ENCODE peak calls at places on chromosomes 16 and 17, in nine cellular contexts. D is transverse colon, R is sigmoid colon, P is H54, I is heart left ventricle, O is GM12892, V is prostate gland, Z is stomach, T is IMR-90. E is an unnamed sample.

GRCh38 chr17:13421581-13421980 is 180.1 kb downstream of the HS3ST3A1 start:
- DNase-seq in R (no peak), P (no peak), Z (no peak), D (no peak), V (no peak), T (no peak), O (no peak), I (no peak), E (no peak)

GRCh38 chr17:39208136-39208535 is 8.1 kb downstream of the RPL19 start:
- DNase-seq in D (no peak), I (no peak), V (no peak), O (no peak), P (no peak), R (no peak), Z (no peak), T (peak; percentile 53), E (no peak)

GRCh38 chr17:40542562-40543411 is 22.5 kb downstream of the CCR7 start:
- DNase-seq in Z (peak; percentile 49), R (peak; percentile 98), P (no peak), O (no peak), D (peak; percentile 73), T (peak; percentile 99), I (peak; percentile 83), V (no peak), E (peak; percentile 59)

GRCh38 chr16:86497551-86498021 is 12.7 kb upstream of the FOXF1 start:
- DNase-seq in V (no peak), D (no peak), Z (no peak), T (no peak), I (no peak), P (no peak), R (peak; percentile 72), O (no peak), E (no peak)

GRCh38 chr17:9887521-9887920 is 17.6 kb downstream of the RCVRN start:
- DNase-seq in T (no peak), Z (no peak), R (no peak), O (no peak), D (no peak), I (no peak), V (no peak), P (no peak), E (no peak)

GRCh38 chr16:3264137-3265036 is 8.0 kb upstream of the MEFV start:
- DNase-seq in D (peak; percentile 97), I (peak; percentile 97), V (peak; percentile 96), T (peak; percentile 96), O (peak; percentile 92), P (peak; percentile 98), R (peak; percentile 99), Z (peak; percentile 95), E (peak; percentile 93)

GRCh38 chr17:6430769-6431168 is 4.2 kb downstream of the AIPL1 start:
- DNase-seq in D (no peak), R (no peak), V (no peak), Z (no peak), O (no peak), I (no peak), T (no peak), P (no peak), E (no peak)

GRCh38 chr17:48384164-48384563 is 45.9 kb downstream of the SKAP1 start:
- DNase-seq in V (no peak), O (no peak), D (no peak), I (no peak), P (no peak), T (no peak), R (no peak), Z (no peak), E (no peak)

GRCh38 chr17:61398721-61399130 is 917 bp upstream of the TBX2 start:
- DNase-seq in O (no peak), V (no peak), T (peak; percentile 28), Z (no peak), D (no peak), P (no peak), R (no peak), I (no peak), E (no peak)

GRCh38 chr16:53541326-53541725 is 38.3 kb upstream of the AKTIP start:
- DNase-seq in T (peak; percentile 34), Z (no peak), V (no peak), O (no peak), D (no peak), I (no peak), R (no peak), P (no peak), E (no peak)

GRCh38 chr17:45052052-45052772 is 780 bp upstream of the DCAKD start:
- DNase-seq in Z (peak; percentile 53), I (peak; percentile 38), D (peak; percentile 68), V (peak; percentile 19), R (peak; percentile 80), O (no peak), T (no peak), P (no peak), E (no peak)
- TF ChIP-seq POLR2A in Z (no peak), I (peak; percentile 38), D (peak; percentile 66), V (peak; percentile 80), R (peak; percentile 34), O (no peak), T (no peak), P (no peak), E (peak; percentile 64)

DNA sequence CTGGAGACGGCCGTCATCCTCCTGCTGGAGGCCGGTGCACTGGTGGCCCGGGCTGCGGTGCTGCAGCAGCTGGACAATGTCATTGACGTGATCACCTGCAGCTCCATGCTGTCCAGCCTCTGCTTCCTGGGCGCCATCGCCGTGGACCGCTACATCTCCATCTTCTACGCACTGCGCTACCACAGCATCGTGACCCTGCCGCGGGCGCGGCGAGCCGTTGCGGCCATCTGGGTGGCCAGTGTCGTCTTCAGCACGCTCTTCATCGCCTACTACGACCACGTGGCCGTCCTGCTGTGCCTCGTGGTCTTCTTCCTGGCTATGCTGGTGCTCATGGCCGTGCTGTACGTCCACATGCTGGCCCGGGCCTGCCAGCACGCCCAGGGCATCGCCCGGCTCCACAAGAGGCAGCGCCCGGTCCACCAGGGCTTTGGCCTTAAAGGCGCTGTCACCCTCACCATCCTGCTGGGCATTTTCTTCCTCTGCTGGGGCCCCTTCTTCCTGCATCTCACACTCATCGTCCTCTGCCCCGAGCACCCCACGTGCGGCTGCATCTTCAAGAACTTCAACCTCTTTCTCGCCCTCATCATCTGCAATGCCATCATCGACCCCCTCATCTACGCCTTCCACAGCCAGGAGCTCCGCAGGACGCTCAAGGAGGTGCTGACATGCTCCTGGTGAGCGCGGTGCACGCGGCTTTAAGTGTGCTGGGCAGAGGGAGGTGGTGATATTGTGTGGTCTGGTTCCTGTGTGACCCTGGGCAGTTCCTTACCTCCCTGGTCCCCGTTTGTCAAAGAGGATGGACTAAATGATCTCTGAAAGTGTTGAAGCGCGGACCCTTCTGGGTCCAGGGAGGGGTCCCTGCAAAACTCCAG is 1.1 kb downstream of the MC1R start:
- DNase-seq in V (no peak), T (no peak), Z (no peak), P (no peak), R (no peak), I (no peak), D (no peak), O (no peak), E (no peak)
- TF ChIP-seq POLR2A in V (no peak), T (no peak), Z (no peak), P (no peak), R (no peak), I (no peak), D (no peak), O (no peak), E (no peak)

DNA sequence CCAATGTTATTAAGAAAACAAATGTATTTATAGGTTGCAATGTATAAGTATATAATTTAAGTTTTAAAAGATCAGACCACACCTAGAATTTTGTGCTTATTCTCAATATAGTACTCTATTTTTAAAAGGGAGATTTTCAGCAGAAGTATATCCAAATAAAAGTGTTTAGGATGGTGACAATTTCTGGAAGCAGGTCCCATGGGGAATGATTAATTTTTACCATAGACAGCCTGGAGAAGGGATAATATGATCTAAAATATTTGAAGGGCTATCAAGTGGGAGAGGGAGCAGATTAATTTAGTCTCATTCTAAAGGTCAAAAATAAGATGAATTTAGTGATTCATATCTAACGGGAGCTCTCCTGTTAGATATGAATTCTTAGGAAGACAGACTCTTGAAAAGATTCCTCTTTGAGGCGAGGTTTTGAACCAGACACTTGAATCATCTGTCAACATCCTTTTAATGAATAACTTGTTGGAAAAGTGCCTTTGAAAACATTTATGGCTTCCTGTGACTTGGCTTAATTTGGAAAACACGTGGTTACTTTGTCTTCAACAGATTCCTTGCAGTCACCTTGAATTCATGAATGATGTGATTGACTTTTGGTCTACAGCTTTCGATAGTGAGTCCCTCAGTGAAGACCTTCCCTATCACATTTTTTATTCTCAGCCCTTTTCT is 29.3 kb upstream of the SMIM36 start:
- DNase-seq in D (no peak), I (no peak), V (no peak), P (no peak), R (no peak), T (peak; percentile 16), O (no peak), Z (no peak), E (no peak)
- TF ChIP-seq POLR2A in D (no peak), I (no peak), V (no peak), P (no peak), R (no peak), T (no peak), O (no peak), Z (no peak), E (no peak)

GRCh38 chr17:29156781-29157180 is 23.4 kb downstream of the MYO18A start:
- DNase-seq in V (no peak), D (no peak), Z (no peak), T (no peak), I (no peak), O (no peak), P (no peak), R (no peak), E (no peak)

GRCh38 chr17:29157310-29157709 is 22.9 kb downstream of the MYO18A start:
- DNase-seq in R (no peak), T (no peak), D (no peak), V (no peak), I (no peak), P (no peak), O (no peak), Z (no peak), E (no peak)

GRCh38 chr17:29155966-29156338 is 24.2 kb downstream of the MYO18A start:
- DNase-seq in I (no peak), D (no peak), Z (no peak), O (no peak), T (peak; percentile 68), V (no peak), P (no peak), R (no peak), E (no peak)

GRCh38 chr17:29154516-29155234 is 25.5 kb downstream of the MYO18A start:
- DNase-seq in T (no peak), V (no peak), D (no peak), P (no peak), O (no peak), Z (peak; percentile 49), R (no peak), I (no peak), E (no peak)

DNA sequence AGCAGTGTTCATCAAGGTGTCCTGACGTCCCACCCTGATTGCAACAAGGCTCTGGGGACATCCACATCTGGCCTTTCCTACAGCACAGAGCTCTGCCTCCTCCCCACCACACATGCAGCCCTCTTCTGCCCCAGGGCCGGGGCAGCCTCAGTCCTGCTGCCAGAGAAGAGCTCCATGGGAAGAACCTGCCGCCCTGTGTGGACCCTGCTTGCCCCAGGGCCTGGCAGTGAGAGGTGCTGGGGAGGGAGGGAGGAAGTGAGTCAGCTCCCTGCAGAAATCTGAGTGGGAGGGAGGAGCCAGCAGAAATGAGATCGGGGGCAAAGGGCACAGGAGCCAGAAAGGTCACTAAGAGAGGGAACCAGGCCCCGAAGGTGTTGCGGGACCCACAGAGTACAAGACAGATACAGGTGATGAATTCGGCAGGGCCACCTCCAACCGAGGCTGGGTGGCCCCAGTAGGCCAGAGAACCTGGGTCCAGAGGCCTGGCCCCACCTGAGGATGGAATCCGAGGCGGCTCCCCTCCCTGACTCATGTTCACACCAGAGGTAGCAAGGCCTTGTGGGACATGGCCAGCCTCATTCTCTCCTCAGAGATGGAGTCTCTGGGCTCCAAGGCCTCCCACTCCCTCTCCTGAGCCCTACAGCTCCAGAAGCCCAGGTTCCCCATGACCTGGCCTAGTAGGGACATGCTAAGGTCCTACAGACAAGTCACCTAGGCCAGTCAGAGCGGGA is 24.8 kb downstream of the MYO18A start:
- DNase-seq in O (no peak), R (no peak), T (peak; percentile 61), Z (peak; percentile 65), V (no peak), I (no peak), D (peak; percentile 75), P (peak; percentile 71), E (no peak)
- TF ChIP-seq POLR2A in O (no peak), R (no peak), T (no peak), Z (no peak), V (no peak), I (no peak), D (no peak), P (no peak), E (no peak)